ENCODE peak calls at places on chromosomes 2 and 18, in seven cellular contexts. I, D, U, B, P, L and S are unnamed samples. For H3K9me3, the result is how much of the 10 kb centered on the place peaks cover.

GRCh38 chr2:149141046-149141445 is 102.5 kb downstream of the LYPD6B start:
- DNase-seq in I (no peak), D (no peak), U (no peak), B (no peak), P (no peak), L (peak), S (no peak)

GRCh38 chr2:158969162-158969716 is 799 bp downstream of the TANC1 start:
- DNase-seq in I (no peak), D (no peak), U (no peak), B (no peak), P (no peak), L (no peak), S (no peak)

GRCh38 chr18:487371-487770 is 13.1 kb downstream of the COLEC12 start:
- DNase-seq in I (no peak), D (no peak), U (no peak), B (no peak), P (no peak), L (peak), S (no peak)

GRCh38 chr2:161208527-161209139 is 48.4 kb downstream of the TANK start:
- DNase-seq in I (no peak), D (peak), U (no peak), B (no peak), P (no peak), L (peak), S (peak)

GRCh38 chr2:219250044-219250781 is 2.8 kb upstream of the TUBA4B start:
- DNase-seq in I (no peak), D (no peak), U (no peak), B (no peak), P (no peak), L (no peak), S (no peak)

GRCh38 chr2:172113617-172114016 is 10.9 kb upstream of the DLX2 start:
- DNase-seq in I (no peak), D (no peak), U (no peak), B (no peak), P (no peak), L (peak), S (no peak)

GRCh38 chr2:240645346-240646060 is 20.2 kb downstream of the GPR35 start:
- DNase-seq in I (no peak), D (no peak), U (no peak), B (no peak), P (no peak), L (no peak), S (no peak)

GRCh38 chr2:56784046-56784445 is 600.3 kb downstream of the CCDC85A start:
- DNase-seq in I (no peak), D (no peak), U (no peak), B (no peak), P (no peak), L (peak), S (no peak)

GRCh38 chr2:84886791-84887190 is 5.9 kb upstream of the TRABD2A start:
- DNase-seq in I (no peak), D (no peak), U (no peak), B (no peak), P (no peak), L (no peak), S (no peak)

GRCh38 chr2:166700079-166700478 is 188.2 kb upstream of the XIRP2 start:
- DNase-seq in I (no peak), D (no peak), U (no peak), B (no peak), P (no peak), L (peak), S (no peak)

GRCh38 chr2:180761224-180761623 is 219.2 kb upstream of the UBE2E3 start:
- DNase-seq in I (no peak), D (peak), U (no peak), B (no peak), P (no peak), L (peak), S (no peak)

GRCh38 chr2:48954935-48955334 is 199.4 kb downstream of the FSHR start:
- DNase-seq in I (no peak), D (no peak), U (no peak), B (no peak), P (no peak), L (no peak), S (no peak)

GRCh38 chr2:32357545-32358482 is 991 bp downstream of the BIRC6 start:
- DNase-seq in I (peak), D (peak), U (peak), B (no peak), P (peak), L (peak), S (no peak)

GRCh38 chr2:41182961-41183360 is 731.1 kb upstream of the SLC8A1 start:
- DNase-seq in I (no peak), D (no peak), U (no peak), B (no peak), P (no peak), L (no peak), S (no peak)

GRCh38 chr2:235234711-235235110 is 259.1 kb upstream of the AGAP1 start:
- DNase-seq in I (no peak), D (no peak), U (no peak), B (no peak), P (no peak), L (peak), S (no peak)

GRCh38 chr18:74940856-74941255 is 268.1 kb downstream of the PTGR3 start:
- DNase-seq in I (no peak), D (no peak), U (no peak), B (no peak), P (no peak), L (no peak), S (no peak)

GRCh38 chr2:189291460-189291859 is 111.9 kb upstream of the COL5A2 start:
- DNase-seq in I (no peak), D (no peak), U (no peak), B (no peak), P (no peak), L (no peak), S (no peak)

GRCh38 chr2:44324971-44325426 is 36.3 kb downstream of the PREPL start:
- DNase-seq in I (no peak), D (no peak), U (no peak), B (no peak), P (no peak), L (peak), S (no peak)

GRCh38 chr2:24269270-24269669 is 91.1 kb downstream of the ITSN2 start:
- DNase-seq in I (no peak), D (no peak), U (no peak), B (no peak), P (no peak), L (peak), S (no peak)

GRCh38 chr2:181790716-181791649 is 100.5 kb upstream of the ITPRID2 start:
- DNase-seq in I (no peak), D (peak), U (no peak), B (no peak), P (no peak), L (peak), S (peak)

GRCh38 chr2:172783091-172783898 is 47.6 kb downstream of the RAPGEF4 start:
- DNase-seq in I (no peak), D (peak), U (peak), B (no peak), P (no peak), L (peak), S (peak)

GRCh38 chr18:58135806-58136331 is 91.8 kb downstream of the NEDD4L start:
- DNase-seq in I (peak), D (peak), U (no peak), B (no peak), P (peak), L (peak), S (peak)

GRCh38 chr2:69936913-69937312 is 22.0 kb downstream of the MXD1 start:
- DNase-seq in I (no peak), D (no peak), U (no peak), B (no peak), P (no peak), L (no peak), S (no peak)

GRCh38 chr2:149858916-149859634 is 271.5 kb upstream of the MMADHC start:
- DNase-seq in I (no peak), D (no peak), U (no peak), B (no peak), P (no peak), L (peak), S (no peak)

GRCh38 chr2:110773470-110773921 is 41.1 kb downstream of the ACOXL start:
- DNase-seq in I (no peak), D (no peak), U (peak), B (peak), P (peak), L (no peak), S (no peak)

GRCh38 chr2:15816226-15816625 is 124.1 kb upstream of the MYCN start:
- DNase-seq in I (no peak), D (no peak), U (no peak), B (no peak), P (no peak), L (no peak), S (no peak)
- H3K9me3 ChIP-seq in I (under half), D (under half), U (under half), B (under half), P (under half), L (under half), S (under half)

DNA sequence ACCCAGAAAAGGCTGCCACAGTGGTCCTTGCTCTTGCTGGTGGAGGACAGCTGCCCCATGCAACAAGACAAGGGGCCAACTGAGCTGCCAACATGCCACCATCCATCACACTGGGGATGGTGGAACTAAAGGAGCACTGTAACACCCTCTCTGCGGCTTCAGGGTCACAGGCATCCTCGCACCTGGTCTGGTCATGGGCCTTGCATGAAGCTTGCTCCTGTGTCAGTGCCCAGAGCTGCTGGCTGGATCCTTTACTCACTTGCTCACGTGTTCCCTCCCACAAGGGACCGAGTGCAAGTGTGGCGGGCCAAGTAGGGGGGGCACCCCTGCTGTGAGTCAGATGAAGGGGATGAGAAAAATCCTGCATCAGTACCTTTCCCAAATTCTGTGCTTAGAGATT is 972.3 kb upstream of the DDX18 start:
- DNase-seq in I (no peak), D (no peak), U (no peak), B (no peak), P (no peak), L (no peak), S (no peak)
- H3K9me3 ChIP-seq in I (under half), D (under half), U (under half), B (under half), P (under half), L (under half), S (under half)

GRCh38 chr18:46877329-46877987 is 39.8 kb downstream of the PIAS2 start:
- DNase-seq in I (no peak), D (no peak), U (peak), B (no peak), P (no peak), L (no peak), S (no peak)
- H3K9me3 ChIP-seq in I (under half), D (under half), U (under half), B (under half), P (under half), L (under half), S (under half)

DNA sequence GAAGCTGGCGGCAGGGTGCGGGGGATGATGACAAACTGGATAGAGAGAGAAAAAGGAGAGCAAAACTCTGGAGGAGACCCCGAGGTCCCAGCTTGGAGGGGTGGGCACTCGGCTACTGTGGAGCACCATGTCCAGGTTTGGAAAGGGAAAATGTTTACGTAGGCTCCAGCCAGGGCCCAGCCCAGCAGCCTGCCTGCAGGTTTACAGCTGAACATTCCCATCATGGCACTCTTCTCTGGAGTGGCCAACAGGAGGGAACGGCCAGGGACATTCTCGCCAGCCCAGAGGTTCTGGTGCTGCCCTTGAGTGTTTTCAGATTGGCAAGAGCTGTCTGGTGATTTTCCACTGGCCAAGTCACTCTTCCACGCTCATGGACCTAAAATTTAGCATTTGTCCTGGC is 262.9 kb upstream of the TCF4 start:
- DNase-seq in I (no peak), D (no peak), U (no peak), B (no peak), P (no peak), L (no peak), S (no peak)
- H3K9me3 ChIP-seq in I (under half), D (under half), U (under half), B (under half), P (under half), L (under half), S (under half)

DNA sequence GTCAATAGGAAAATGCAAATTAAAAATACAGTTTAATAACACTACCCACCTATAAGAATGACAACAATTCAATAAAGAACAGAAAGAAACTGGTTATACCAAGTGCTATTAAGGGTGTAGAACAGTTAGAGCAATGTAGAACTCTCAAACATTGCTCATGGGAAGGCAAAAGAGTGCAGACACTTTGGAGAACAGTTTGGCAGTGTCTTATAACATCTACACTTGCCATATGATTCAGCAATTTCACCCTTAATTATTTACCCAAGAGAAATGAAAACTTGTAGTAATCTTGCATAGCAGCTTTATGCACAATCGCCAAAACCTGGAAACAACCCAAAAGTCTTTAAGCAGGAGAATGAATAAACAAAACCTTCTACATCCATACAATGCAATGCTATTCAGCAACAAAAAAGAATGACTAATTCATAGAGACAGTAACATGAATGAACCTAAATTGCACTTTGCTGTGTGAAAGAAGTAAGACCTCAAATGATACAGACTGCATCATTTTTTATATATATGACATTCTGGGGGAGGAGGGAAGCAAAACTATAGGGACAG is 455.2 kb downstream of the THSD7B start:
- DNase-seq in I (no peak), D (no peak), U (no peak), B (no peak), P (no peak), L (peak), S (peak)
- H3K9me3 ChIP-seq in I (under half), D (under half), U (under half), B (under half), P (under half), L (under half), S (under half)

GRCh38 chr2:2561346-2562095 is 230.4 kb upstream of the MYT1L start:
- DNase-seq in I (no peak), D (no peak), U (no peak), B (no peak), P (no peak), L (no peak), S (no peak)
- H3K9me3 ChIP-seq in I (under half), D (under half), U (under half), B (under half), P (under half), L (under half), S (under half)

GRCh38 chr2:204850576-204850975 is 305.3 kb downstream of the PARD3B start:
- DNase-seq in I (no peak), D (no peak), U (no peak), B (no peak), P (no peak), L (no peak), S (no peak)
- H3K9me3 ChIP-seq in I (under half), D (under half), U (under half), B (under half), P (under half), L (under half), S (under half)

GRCh38 chr2:88686320-88686719 is 5.2 kb upstream of the RPIA start:
- DNase-seq in I (no peak), D (no peak), U (no peak), B (no peak), P (peak), L (no peak), S (no peak)
- H3K9me3 ChIP-seq in I (under half), D (under half), U (under half), B (under half), P (under half), L (under half), S (under half)